ENCODE peak calls at places on chromosomes 11 and 22, in six cellular contexts. W, B, K, I, O and M are unnamed samples. For H3K4me1, the result is how much of the 10 kb centered on the place peaks cover.

GRCh38 chr11:101553891-101554292 is 29.9 kb downstream of the TRPC6 start:
- DNase-seq in W (no peak), B (no peak), K (no peak), I (no peak), O (no peak), M (no peak)

GRCh38 chr11:85893378-85893777 is 38.2 kb downstream of the CCDC83 start:
- DNase-seq in W (no peak), B (no peak), K (no peak), I (no peak), O (no peak), M (no peak)

GRCh38 chr11:130798280-130798679 is 118.0 kb downstream of the SNX19 start:
- DNase-seq in W (no peak), B (no peak), K (no peak), I (no peak), O (no peak), M (no peak)

GRCh38 chr22:32512267-32512982 is 37.8 kb downstream of the FBXO7 start:
- DNase-seq in W (no peak), B (no peak), K (no peak), I (no peak), O (no peak), M (no peak)

GRCh38 chr22:28600546-28601143 is 79.0 kb downstream of the TTC28 start:
- DNase-seq in W (no peak), B (no peak), K (no peak), I (no peak), O (peak), M (no peak)

GRCh38 chr11:108319541-108320145 is 96.8 kb downstream of the ATM start:
- DNase-seq in W (no peak), B (no peak), K (no peak), I (no peak), O (no peak), M (no peak)

GRCh38 chr11:132948252-132948651 is 584.0 kb downstream of the OPCML start:
- DNase-seq in W (no peak), B (no peak), K (no peak), I (no peak), O (no peak), M (no peak)

GRCh38 chr11:62264004-62264403 is 6.0 kb upstream of the SCGB2A2 start:
- DNase-seq in W (no peak), B (no peak), K (no peak), I (no peak), O (no peak), M (no peak)

GRCh38 chr22:30261134-30261533 is 5.5 kb downstream of the OSM start:
- DNase-seq in W (no peak), B (no peak), K (no peak), I (no peak), O (no peak), M (no peak)

GRCh38 chr11:46947399-46948077 is 11.0 kb downstream of the CSTPP1 start:
- DNase-seq in W (no peak), B (no peak), K (no peak), I (no peak), O (no peak), M (no peak)

GRCh38 chr11:83122766-83123165 is 34.2 kb upstream of the PCF11 start:
- DNase-seq in W (no peak), B (no peak), K (no peak), I (no peak), O (no peak), M (no peak)

GRCh38 chr11:19218801-19219460 is 17.1 kb upstream of the CSRP3 start:
- DNase-seq in W (peak), B (no peak), K (no peak), I (no peak), O (no peak), M (peak)

GRCh38 chr22:45516923-45517675 is 14.4 kb downstream of the FBLN1 start:
- DNase-seq in W (no peak), B (no peak), K (no peak), I (no peak), O (no peak), M (no peak)

GRCh38 chr11:75142714-75143419 is 8.0 kb upstream of the SLCO2B1 start:
- DNase-seq in W (peak), B (peak), K (peak), I (peak), O (peak), M (peak)

GRCh38 chr22:50308597-50308935 is 1.1 kb upstream of the PLXNB2 start:
- DNase-seq in W (peak), B (no peak), K (peak), I (peak), O (peak), M (peak)

GRCh38 chr22:40620464-40621046 is 16.0 kb downstream of the MRTFA start:
- DNase-seq in W (no peak), B (no peak), K (no peak), I (no peak), O (peak), M (no peak)

GRCh38 chr11:72696866-72697428 is 22.7 kb upstream of the PDE2A start:
- DNase-seq in W (no peak), B (peak), K (peak), I (peak), O (peak), M (no peak)

GRCh38 chr11:9838961-9839360 is 175.1 kb downstream of the SWAP70 start:
- DNase-seq in W (no peak), B (no peak), K (no peak), I (no peak), O (no peak), M (no peak)

GRCh38 chr11:119222891-119223290 is 16.8 kb downstream of the CBL start:
- DNase-seq in W (no peak), B (no peak), K (no peak), I (no peak), O (no peak), M (no peak)
- H3K4me1 ChIP-seq in W (under half), B (under half), K (under half), I (under half), O (under half), M (under half)

GRCh38 chr11:33389635-33390034 is 132.5 kb downstream of the HIPK3 start:
- DNase-seq in W (no peak), B (no peak), K (no peak), I (no peak), O (no peak), M (no peak)
- H3K4me3 ChIP-seq in W (no peak), B (no peak), K (no peak), I (no peak), O (no peak), M (no peak)

DNA sequence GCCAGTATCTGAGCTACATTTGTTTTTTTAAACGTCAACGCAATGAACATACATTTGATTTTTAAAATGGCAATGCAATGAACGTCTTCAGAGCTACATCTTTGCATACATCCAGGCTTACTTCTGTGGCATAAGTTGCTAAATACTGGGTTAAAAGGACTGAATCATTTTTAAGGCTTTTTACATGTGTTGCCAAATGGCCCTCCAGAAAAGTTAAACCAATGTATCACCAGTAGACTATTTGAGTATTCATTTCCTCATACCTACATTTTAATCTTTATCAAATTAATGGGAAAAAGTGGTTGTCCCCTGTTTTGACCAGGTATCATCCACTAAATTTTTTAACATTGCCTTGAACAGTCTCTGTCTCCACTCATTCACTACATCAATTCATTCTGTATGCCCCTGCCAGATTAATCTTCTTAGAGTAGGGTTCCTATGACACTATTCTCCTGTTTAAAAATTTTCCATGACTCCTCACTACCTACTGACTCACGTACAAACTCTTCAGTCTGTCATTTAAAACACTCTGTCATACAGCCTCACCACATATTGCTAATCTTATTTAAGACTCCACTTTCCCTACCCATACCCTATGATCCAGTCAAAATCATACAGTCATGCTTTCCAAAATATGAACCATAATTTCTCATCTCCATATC is 12.4 kb upstream of the PRRG4 start:
- DNase-seq in W (no peak), B (no peak), K (no peak), I (no peak), O (no peak), M (no peak)
- TF ChIP-seq POLR2A in W (no peak), B (no peak), K (no peak), I (no peak), O (no peak), M (no peak)

GRCh38 chr22:25563757-25564319 is 637 bp upstream of the GRK3 start:
- DNase-seq in W (peak), B (no peak), K (no peak), I (no peak), O (no peak), M (peak)

GRCh38 chr22:25564979-25565677 is 653 bp downstream of the GRK3 start:
- DNase-seq in W (peak), B (no peak), K (peak), I (no peak), O (peak), M (no peak)

GRCh38 chr22:25567305-25567704 is 2.8 kb downstream of the GRK3 start:
- DNase-seq in W (no peak), B (no peak), K (no peak), I (no peak), O (no peak), M (no peak)

GRCh38 chr22:25566812-25567211 is 2.3 kb downstream of the GRK3 start:
- DNase-seq in W (no peak), B (no peak), K (no peak), I (no peak), O (no peak), M (no peak)

GRCh38 chr22:25564320-25564978 is at the start of gene GRK3:
- DNase-seq in W (peak), B (peak), K (peak), I (peak), O (peak), M (peak)
- H3K4me1 ChIP-seq in W (under half), B (under half), K (under half), I (under half), O (under half), M (under half)

GRCh38 chr11:16157327-16157726 is 199.0 kb downstream of the SOX6 start:
- DNase-seq in W (no peak), B (no peak), K (no peak), I (no peak), O (no peak), M (no peak)
- H3K4me3 ChIP-seq in W (no peak), B (no peak), K (no peak), I (no peak), O (no peak), M (no peak)

GRCh38 chr11:106076923-106077608 is at the start of gene KBTBD3:
- DNase-seq in W (peak), B (peak), K (peak), I (peak), O (peak), M (peak)
- TF ChIP-seq POLR2A in W (peak), B (no peak), K (peak), I (peak), O (no peak), M (peak)

GRCh38 chr11:68040121-68040956 is 1.5 kb downstream of the TCIRG1 start:
- DNase-seq in W (peak), B (peak), K (peak), I (peak), O (no peak), M (no peak)
- H3K4me1 ChIP-seq in W (under half), B (half or more), K (under half), I (half or more), O (under half), M (half or more)